ENCODE peak calls at places on chromosomes 1 and 21, in six cellular contexts. One of them, this sample, is unnamed.

GRCh38 chr1:32361674-32362473 is 411 bp downstream of the FAM229A start:
- DNase-seq in A549: no peak
- DNase-seq in NB4: no peak
- DNase-seq in K562: no peak
- DNase-seq in HepG2: no peak
- DNase-seq in endothelial cell of umbilical vein: peak
- DNase-seq in this sample: no peak

GRCh38 chr1:185262151-185262550 is 54.9 kb downstream of the IVNS1ABP start:
- DNase-seq in A549: no peak
- DNase-seq in NB4: no peak
- DNase-seq in K562: no peak
- DNase-seq in HepG2: no peak
- DNase-seq in endothelial cell of umbilical vein: no peak
- DNase-seq in this sample: no peak

GRCh38 chr21:46376856-46377453 is 53.0 kb downstream of the PCNT start:
- DNase-seq in A549: no peak
- DNase-seq in NB4: no peak
- DNase-seq in K562: no peak
- DNase-seq in HepG2: no peak
- DNase-seq in endothelial cell of umbilical vein: peak
- DNase-seq in this sample: no peak

GRCh38 chr1:161631076-161631475 is at the start of gene FCGR3B:
- DNase-seq in A549: no peak
- DNase-seq in NB4: no peak
- DNase-seq in K562: no peak
- DNase-seq in HepG2: no peak
- DNase-seq in endothelial cell of umbilical vein: no peak
- DNase-seq in this sample: no peak

GRCh38 chr1:56584910-56585528 is 5.7 kb upstream of the PLPP3 start:
- DNase-seq in A549: peak
- DNase-seq in NB4: peak
- DNase-seq in K562: peak
- DNase-seq in HepG2: peak
- DNase-seq in endothelial cell of umbilical vein: peak
- DNase-seq in this sample: no peak

GRCh38 chr1:213676741-213677140 is 311.0 kb upstream of the PROX1 start:
- DNase-seq in A549: no peak
- DNase-seq in NB4: no peak
- DNase-seq in K562: no peak
- DNase-seq in HepG2: no peak
- DNase-seq in endothelial cell of umbilical vein: no peak
- DNase-seq in this sample: no peak

GRCh38 chr1:98053471-98054366 is 132.9 kb upstream of the DPYD start:
- DNase-seq in A549: peak
- DNase-seq in NB4: peak
- DNase-seq in K562: peak
- DNase-seq in HepG2: peak
- DNase-seq in endothelial cell of umbilical vein: peak
- DNase-seq in this sample: no peak

GRCh38 chr1:28512058-28512611 is 6.3 kb downstream of the RCC1 start:
- DNase-seq in A549: peak
- DNase-seq in NB4: peak
- DNase-seq in K562: no peak
- DNase-seq in HepG2: no peak
- DNase-seq in endothelial cell of umbilical vein: no peak
- DNase-seq in this sample: no peak

GRCh38 chr1:37958690-37959089 is 11.8 kb upstream of the INPP5B start:
- DNase-seq in A549: peak
- DNase-seq in NB4: no peak
- DNase-seq in K562: no peak
- DNase-seq in HepG2: no peak
- DNase-seq in endothelial cell of umbilical vein: no peak
- DNase-seq in this sample: no peak

GRCh38 chr1:243686149-243686548 is 163.9 kb downstream of the AKT3 start:
- DNase-seq in A549: no peak
- DNase-seq in NB4: no peak
- DNase-seq in K562: no peak
- DNase-seq in HepG2: no peak
- DNase-seq in endothelial cell of umbilical vein: no peak
- DNase-seq in this sample: no peak

GRCh38 chr1:234125283-234125682 is 220.8 kb downstream of the SLC35F3 start:
- DNase-seq in A549: peak
- DNase-seq in NB4: peak
- DNase-seq in K562: peak
- DNase-seq in HepG2: peak
- DNase-seq in endothelial cell of umbilical vein: no peak
- DNase-seq in this sample: no peak

GRCh38 chr1:77288275-77288674 is 6.5 kb downstream of the AK5 start:
- DNase-seq in A549: no peak
- DNase-seq in NB4: peak
- DNase-seq in K562: no peak
- DNase-seq in HepG2: no peak
- DNase-seq in endothelial cell of umbilical vein: peak
- DNase-seq in this sample: no peak

GRCh38 chr1:152111515-152111968 is 3.7 kb downstream of the TCHH start:
- DNase-seq in A549: peak
- DNase-seq in NB4: no peak
- DNase-seq in K562: no peak
- DNase-seq in HepG2: no peak
- DNase-seq in endothelial cell of umbilical vein: peak
- DNase-seq in this sample: no peak

GRCh38 chr1:234702342-234703000 is 92.5 kb upstream of the IRF2BP2 start:
- DNase-seq in A549: no peak
- DNase-seq in NB4: no peak
- DNase-seq in K562: no peak
- DNase-seq in HepG2: no peak
- DNase-seq in endothelial cell of umbilical vein: peak
- DNase-seq in this sample: no peak

GRCh38 chr1:228100822-228101613 is 2.1 kb downstream of the C1orf35 start:
- DNase-seq in A549: no peak
- DNase-seq in NB4: no peak
- DNase-seq in K562: peak
- DNase-seq in HepG2: no peak
- DNase-seq in endothelial cell of umbilical vein: no peak
- DNase-seq in this sample: no peak

GRCh38 chr1:47931395-47931794 is 65.8 kb downstream of the TRABD2B start:
- DNase-seq in A549: peak
- DNase-seq in NB4: peak
- DNase-seq in K562: no peak
- DNase-seq in HepG2: peak
- DNase-seq in endothelial cell of umbilical vein: peak
- DNase-seq in this sample: no peak

GRCh38 chr21:34640858-34641257 is 25.9 kb upstream of the RCAN1 start:
- DNase-seq in A549: peak
- DNase-seq in NB4: no peak
- DNase-seq in K562: no peak
- DNase-seq in HepG2: no peak
- DNase-seq in endothelial cell of umbilical vein: peak
- DNase-seq in this sample: no peak

GRCh38 chr21:31875424-31876097 is 2.7 kb downstream of the HUNK start:
- DNase-seq in A549: no peak
- DNase-seq in NB4: no peak
- DNase-seq in K562: no peak
- DNase-seq in HepG2: no peak
- DNase-seq in endothelial cell of umbilical vein: no peak
- DNase-seq in this sample: no peak

GRCh38 chr1:118928739-118929554 is 59.2 kb downstream of the TBX15 start:
- DNase-seq in A549: peak
- DNase-seq in NB4: peak
- DNase-seq in K562: peak
- DNase-seq in HepG2: peak
- DNase-seq in endothelial cell of umbilical vein: peak
- DNase-seq in this sample: no peak

GRCh38 chr1:114219247-114219872 is 65.7 kb upstream of the SYT6 start:
- DNase-seq in A549: peak
- DNase-seq in NB4: peak
- DNase-seq in K562: peak
- DNase-seq in HepG2: no peak
- DNase-seq in endothelial cell of umbilical vein: no peak
- DNase-seq in this sample: no peak

GRCh38 chr1:248858096-248858890 is 592 bp downstream of the ZNF692 start:
- DNase-seq in A549: peak
- DNase-seq in NB4: peak
- DNase-seq in K562: peak
- DNase-seq in HepG2: peak
- DNase-seq in endothelial cell of umbilical vein: peak
- DNase-seq in this sample: no peak

GRCh38 chr1:204390731-204391466 is 20.7 kb downstream of the PPP1R15B start:
- DNase-seq in A549: no peak
- DNase-seq in NB4: no peak
- DNase-seq in K562: no peak
- DNase-seq in HepG2: no peak
- DNase-seq in endothelial cell of umbilical vein: no peak
- DNase-seq in this sample: no peak

GRCh38 chr1:47317841-47318240 is 3.9 kb upstream of the STIL start:
- DNase-seq in A549: no peak
- DNase-seq in NB4: no peak
- DNase-seq in K562: no peak
- DNase-seq in HepG2: no peak
- DNase-seq in endothelial cell of umbilical vein: no peak
- DNase-seq in this sample: no peak

GRCh38 chr21:29164330-29164942 is 34.0 kb downstream of the MAP3K7CL start:
- DNase-seq in A549: peak
- DNase-seq in NB4: peak
- DNase-seq in K562: peak
- DNase-seq in HepG2: peak
- DNase-seq in endothelial cell of umbilical vein: peak
- DNase-seq in this sample: no peak

GRCh38 chr21:21332492-21332891 is 334.3 kb downstream of the NCAM2 start:
- DNase-seq in A549: no peak
- DNase-seq in NB4: no peak
- DNase-seq in K562: peak
- DNase-seq in HepG2: no peak
- DNase-seq in endothelial cell of umbilical vein: no peak
- DNase-seq in this sample: no peak
- TF ChIP-seq MYC in A549: no peak
- TF ChIP-seq MYC in NB4: no peak
- TF ChIP-seq MYC in K562: no peak
- TF ChIP-seq MYC in HepG2: no peak
- TF ChIP-seq MYC in endothelial cell of umbilical vein: no peak
- TF ChIP-seq MYC in this sample: no peak

GRCh38 chr1:184222561-184223157 is 164.2 kb upstream of the C1orf21 start:
- DNase-seq in A549: peak
- DNase-seq in NB4: peak
- DNase-seq in K562: peak
- DNase-seq in HepG2: peak
- DNase-seq in endothelial cell of umbilical vein: peak
- DNase-seq in this sample: peak
- TF ChIP-seq MYC in A549: no peak
- TF ChIP-seq MYC in NB4: no peak
- TF ChIP-seq MYC in K562: no peak
- TF ChIP-seq MYC in HepG2: no peak
- TF ChIP-seq MYC in endothelial cell of umbilical vein: no peak
- TF ChIP-seq MYC in this sample: no peak

GRCh38 chr21:37478821-37479220 is 112.2 kb downstream of the DYRK1A start:
- DNase-seq in A549: no peak
- DNase-seq in NB4: no peak
- DNase-seq in K562: no peak
- DNase-seq in HepG2: peak
- DNase-seq in endothelial cell of umbilical vein: no peak
- DNase-seq in this sample: no peak

GRCh38 chr21:37472581-37472980 is 106.0 kb downstream of the DYRK1A start:
- DNase-seq in A549: no peak
- DNase-seq in NB4: no peak
- DNase-seq in K562: no peak
- DNase-seq in HepG2: no peak
- DNase-seq in endothelial cell of umbilical vein: no peak
- DNase-seq in this sample: no peak

GRCh38 chr21:37469441-37469840 is 102.9 kb downstream of the DYRK1A start:
- DNase-seq in A549: no peak
- DNase-seq in NB4: no peak
- DNase-seq in K562: no peak
- DNase-seq in HepG2: no peak
- DNase-seq in endothelial cell of umbilical vein: no peak
- DNase-seq in this sample: no peak

GRCh38 chr21:37474342-37474741 is 107.8 kb downstream of the DYRK1A start:
- DNase-seq in A549: no peak
- DNase-seq in NB4: no peak
- DNase-seq in K562: no peak
- DNase-seq in HepG2: no peak
- DNase-seq in endothelial cell of umbilical vein: no peak
- DNase-seq in this sample: no peak

DNA sequence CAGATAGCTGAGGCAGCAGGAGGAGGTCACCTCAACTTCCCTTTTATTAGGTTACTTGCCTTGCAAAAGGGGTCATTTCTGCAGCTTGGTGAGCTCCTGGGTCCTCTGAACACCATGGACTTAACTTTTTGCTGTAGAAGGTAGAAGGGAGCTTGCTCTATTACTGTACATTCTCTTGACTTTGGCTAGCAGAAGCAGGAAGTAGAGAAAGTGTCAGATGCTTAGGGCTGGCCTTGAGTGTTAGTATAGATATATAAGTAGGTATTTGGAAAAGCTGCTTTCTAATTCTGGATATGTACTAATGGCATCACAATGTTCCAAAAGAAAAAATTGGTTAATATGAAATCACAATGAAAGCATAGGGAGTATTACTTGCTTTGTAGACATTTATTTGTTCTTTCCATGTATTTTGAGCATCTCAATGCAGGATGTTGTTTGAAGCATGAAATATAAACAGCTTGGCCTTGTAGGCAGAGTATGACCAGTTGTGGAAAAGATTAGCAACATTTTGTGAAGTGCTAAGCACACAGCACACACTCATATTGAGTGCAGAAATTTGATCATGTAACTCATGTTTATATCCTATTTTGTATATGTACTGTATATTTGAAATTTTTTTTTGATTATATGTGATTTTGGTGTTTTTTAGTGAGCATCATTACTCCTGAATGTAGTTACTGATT is 108.8 kb downstream of the DYRK1A start:
- DNase-seq in A549: no peak
- DNase-seq in NB4: peak
- DNase-seq in K562: no peak
- DNase-seq in HepG2: no peak
- DNase-seq in endothelial cell of umbilical vein: no peak
- DNase-seq in this sample: no peak
- TF ChIP-seq MYC in A549: no peak
- TF ChIP-seq MYC in NB4: no peak
- TF ChIP-seq MYC in K562: no peak
- TF ChIP-seq MYC in HepG2: no peak
- TF ChIP-seq MYC in endothelial cell of umbilical vein: no peak
- TF ChIP-seq MYC in this sample: no peak

GRCh38 chr1:94335950-94336349 is 82.2 kb upstream of the ABCD3 start:
- DNase-seq in A549: peak
- DNase-seq in NB4: peak
- DNase-seq in K562: peak
- DNase-seq in HepG2: peak
- DNase-seq in endothelial cell of umbilical vein: peak
- DNase-seq in this sample: no peak

GRCh38 chr1:94335447-94335846 is 82.7 kb upstream of the ABCD3 start:
- DNase-seq in A549: no peak
- DNase-seq in NB4: no peak
- DNase-seq in K562: no peak
- DNase-seq in HepG2: no peak
- DNase-seq in endothelial cell of umbilical vein: no peak
- DNase-seq in this sample: no peak

GRCh38 chr1:94334764-94335163 is 83.4 kb upstream of the ABCD3 start:
- DNase-seq in A549: no peak
- DNase-seq in NB4: no peak
- DNase-seq in K562: no peak
- DNase-seq in HepG2: no peak
- DNase-seq in endothelial cell of umbilical vein: no peak
- DNase-seq in this sample: no peak

GRCh38 chr1:94339229-94339927 is 78.8 kb upstream of the ABCD3 start:
- DNase-seq in A549: no peak
- DNase-seq in NB4: peak
- DNase-seq in K562: no peak
- DNase-seq in HepG2: no peak
- DNase-seq in endothelial cell of umbilical vein: no peak
- DNase-seq in this sample: no peak

GRCh38 chr1:94336991-94337390 is 81.2 kb upstream of the ABCD3 start:
- DNase-seq in A549: no peak
- DNase-seq in NB4: no peak
- DNase-seq in K562: no peak
- DNase-seq in HepG2: no peak
- DNase-seq in endothelial cell of umbilical vein: no peak
- DNase-seq in this sample: no peak
- TF ChIP-seq MYC in A549: no peak
- TF ChIP-seq MYC in NB4: no peak
- TF ChIP-seq MYC in K562: no peak
- TF ChIP-seq MYC in HepG2: no peak
- TF ChIP-seq MYC in endothelial cell of umbilical vein: no peak
- TF ChIP-seq MYC in this sample: no peak